ENCODE peak calls at places on chromosomes 12 and 14, in six cellular contexts. H, R, M, B, Y and T are unnamed samples.
A peak's percentile ranks its signal among the peaks of the same experiment; 100 is the strongest.

GRCh38 chr14:72701610-72702009 is 192.3 kb downstream of the DPF3 start:
- DNase-seq in H (peak; percentile 6), Y (peak; percentile 66), M (no peak), B (peak; percentile 34), R (no peak), T (no peak)

GRCh38 chr12:80709811-80710726 is 2.6 kb downstream of the MYF6 start:
- DNase-seq in B (no peak), H (peak; percentile 17), M (peak; percentile 70), R (peak; percentile 18), Y (no peak), T (no peak)

GRCh38 chr14:92252291-92252690 is 70.7 kb upstream of the SLC24A4 start:
- DNase-seq in H (no peak), R (no peak), B (no peak), M (no peak), Y (no peak), T (no peak)

GRCh38 chr14:61456720-61457119 is 135.3 kb downstream of the PRKCH start:
- DNase-seq in H (peak; percentile 88), B (peak; percentile 74), M (peak; percentile 57), Y (peak; percentile 89), R (peak; percentile 93), T (no peak)

GRCh38 chr14:64113279-64113678 is 180.9 kb downstream of the ESR2 start:
- DNase-seq in R (no peak), H (no peak), Y (peak; percentile 40), M (peak; percentile 94), B (no peak), T (no peak)

GRCh38 chr12:103330672-103331071 is 165.1 kb downstream of the C12orf42 start:
- DNase-seq in M (no peak), B (no peak), R (no peak), Y (no peak), H (no peak), T (no peak)

GRCh38 chr12:19575307-19576243 is 136.3 kb downstream of the AEBP2 start:
- DNase-seq in R (peak; percentile 14), M (peak; percentile 20), Y (peak; percentile 76), H (peak; percentile 74), B (peak; percentile 53), T (peak; percentile 3)

GRCh38 chr14:75987201-75987970 is 1.8 kb downstream of the IFT43 start:
- DNase-seq in Y (no peak), M (no peak), B (no peak), R (no peak), H (no peak), T (no peak)

GRCh38 chr12:28378749-28379148 is 188.5 kb downstream of the CCDC91 start:
- DNase-seq in R (no peak), H (peak; percentile 91), M (no peak), B (no peak), Y (no peak), T (no peak)

GRCh38 chr14:105137481-105138020 is 31.0 kb downstream of the JAG2 start:
- DNase-seq in Y (no peak), R (no peak), H (no peak), M (no peak), B (no peak), T (no peak)

GRCh38 chr12:64431791-64432190 is 20.1 kb upstream of the TBK1 start:
- DNase-seq in R (no peak), H (peak; percentile 14), M (no peak), Y (no peak), B (no peak), T (no peak)

GRCh38 chr12:123057505-123058265 is 77.2 kb downstream of the ARL6IP4 start:
- DNase-seq in M (no peak), B (no peak), Y (peak; percentile 39), H (no peak), R (no peak), T (no peak)

GRCh38 chr12:113403435-113404415 is at the start of gene SDS:
- DNase-seq in M (peak; percentile 34), Y (peak; percentile 87), H (peak; percentile 94), B (peak; percentile 46), R (no peak), T (no peak)

GRCh38 chr14:33307691-33308369 is 369.2 kb downstream of the NPAS3 start:
- DNase-seq in M (peak; percentile 28), B (no peak), R (peak; percentile 56), H (peak; percentile 69), Y (no peak), T (peak; percentile 33)

GRCh38 chr12:132437252-132438138 is 52.5 kb upstream of the FBRSL1 start:
- DNase-seq in B (no peak), Y (peak; percentile 20), H (no peak), M (no peak), R (no peak), T (no peak)

GRCh38 chr12:132435486-132436187 is 54.3 kb upstream of the FBRSL1 start:
- DNase-seq in R (no peak), M (no peak), H (no peak), Y (peak; percentile 33), B (no peak), T (no peak)

GRCh38 chr12:132438139-132438700 is 51.7 kb upstream of the FBRSL1 start:
- DNase-seq in B (no peak), M (no peak), Y (peak; percentile 9), H (no peak), R (no peak), T (no peak)

GRCh38 chr12:132438726-132439125 is 51.2 kb upstream of the FBRSL1 start:
- DNase-seq in R (no peak), Y (peak; percentile 28), H (no peak), M (no peak), B (no peak), T (no peak)

GRCh38 chr12:132436791-132437251 is 53.1 kb upstream of the FBRSL1 start:
- DNase-seq in H (no peak), B (no peak), Y (no peak), R (no peak), M (no peak), T (no peak)
- H3K27me3 ChIP-seq in H (peaks cover 15% of the 10 kb centered on the region), B (peaks cover 78% of the 10 kb centered on the region), Y (no peaks in the 10 kb centered on the region), R (peaks cover 3% of the 10 kb centered on the region), M (peaks cover 26% of the 10 kb centered on the region), T (peaks cover 49% of the 10 kb centered on the region)

GRCh38 chr14:103733651-103734050 is 18.0 kb downstream of the ZFYVE21 start:
- DNase-seq in M (no peak), H (no peak), B (no peak), R (no peak), Y (no peak), T (no peak)
- H3K27ac ChIP-seq in M (no peak overlapping the region), H (peak overlapping the region; percentile 80), B (no peak overlapping the region), R (peak overlapping the region; percentile 31), Y (no peak overlapping the region), T (no peak overlapping the region)

DNA sequence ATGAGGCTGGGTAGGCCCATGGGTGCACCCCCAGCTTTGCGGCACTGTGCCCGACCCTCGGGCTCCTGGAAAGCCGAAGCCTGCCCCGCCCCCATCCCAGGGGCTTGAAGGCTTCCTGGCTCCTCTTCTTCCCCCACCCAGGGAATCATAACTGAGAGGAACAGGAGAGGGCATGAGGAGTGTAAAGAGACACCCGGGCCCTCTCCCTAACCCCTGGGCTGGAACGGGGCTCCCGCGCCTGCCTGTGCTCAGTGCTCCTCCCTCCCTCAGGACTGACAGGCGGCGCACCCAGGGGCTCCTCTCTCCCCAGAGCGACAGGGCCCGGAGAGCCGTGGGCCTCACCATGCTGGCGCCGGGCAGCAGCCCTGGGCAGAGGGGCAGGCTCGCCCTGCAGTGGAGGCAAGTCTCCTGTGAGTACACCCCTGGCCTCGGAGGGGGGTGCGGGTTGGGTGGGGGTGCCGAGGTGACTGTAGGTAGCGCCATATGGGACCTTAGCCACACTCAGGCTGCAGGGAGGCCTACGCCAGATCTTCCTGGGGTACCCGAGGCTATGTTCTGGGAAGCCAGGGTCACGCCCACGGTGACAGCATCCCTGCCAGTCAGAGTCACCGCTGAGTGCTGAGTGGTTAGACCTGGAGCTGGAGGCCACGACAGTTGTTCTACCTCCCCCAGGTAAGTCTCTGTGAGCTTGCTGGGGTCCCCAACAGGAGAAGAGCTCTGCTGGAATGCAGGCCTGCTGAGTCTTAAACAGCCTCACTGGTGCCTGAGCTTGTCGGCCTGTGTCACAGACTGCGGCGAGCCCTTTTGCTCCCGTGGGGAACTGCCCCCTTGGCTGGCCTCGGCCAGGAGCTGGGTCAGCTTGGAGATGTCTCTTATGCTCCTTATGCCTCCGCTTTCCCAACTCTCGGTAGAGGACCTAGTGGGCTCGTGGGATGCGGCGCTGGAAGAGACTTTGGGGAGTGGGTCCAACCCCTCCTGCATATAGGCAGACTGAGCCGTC is 7.7 kb downstream of the LRTM2 start:
- DNase-seq in M (no peak), R (no peak), B (peak; percentile 7), H (no peak), Y (no peak), T (no peak)
- H3K27me3 ChIP-seq in M (peaks cover 4% of the 10 kb centered on the region), R (no peaks in the 10 kb centered on the region), B (peaks cover 100% of the 10 kb centered on the region), H (peaks cover 12% of the 10 kb centered on the region), Y (no peaks in the 10 kb centered on the region), T (peaks cover 12% of the 10 kb centered on the region)

GRCh38 chr14:58752782-58753181 is 115.0 kb downstream of the DACT1 start:
- DNase-seq in B (peak; percentile 77), R (peak; percentile 36), H (peak; percentile 52), M (peak; percentile 53), Y (peak; percentile 93), T (peak; percentile 57)

GRCh38 chr14:58750321-58751269 is 112.8 kb downstream of the DACT1 start:
- DNase-seq in M (no peak), Y (peak; percentile 42), R (no peak), H (no peak), B (no peak), T (no peak)

GRCh38 chr14:58752280-58752679 is 114.5 kb downstream of the DACT1 start:
- DNase-seq in M (no peak), Y (peak; percentile 45), H (no peak), B (no peak), R (no peak), T (no peak)

GRCh38 chr14:58749066-58749669 is 111.4 kb downstream of the DACT1 start:
- DNase-seq in B (no peak), R (peak; percentile 35), M (no peak), H (peak; percentile 85), Y (peak; percentile 46), T (peak; percentile 53)

GRCh38 chr14:58751788-58752187 is 114.0 kb downstream of the DACT1 start:
- DNase-seq in R (no peak), H (no peak), Y (peak; percentile 54), B (no peak), M (no peak), T (no peak)
- H3K27ac ChIP-seq in R (no peak overlapping the region), H (no peak overlapping the region), Y (no peak overlapping the region), B (no peak overlapping the region), M (no peak overlapping the region), T (no peak overlapping the region)